ENCODE peak calls at places on chromosomes 3 and 15, in six cellular contexts. A is H4, R is NCI-H1092, I is islet precursor cell, O is pancreas, B is H9. Y is an unnamed sample.

GRCh38 chr15:51966192-51966591 is 5.4 kb downstream of the LEO1 start:
- DNase-seq in A (no peak), R (no peak), I (no peak), O (no peak), B (no peak), Y (no peak)

GRCh38 chr3:133115178-133115577 is 77.0 kb downstream of the TMEM108 start:
- DNase-seq in A (no peak), R (no peak), I (no peak), O (no peak), B (no peak), Y (no peak)

GRCh38 chr3:43123895-43124294 is 18.0 kb upstream of the POMGNT2 start:
- DNase-seq in A (no peak), R (no peak), I (no peak), O (no peak), B (no peak), Y (no peak)

GRCh38 chr3:52845691-52846426 is 11.0 kb upstream of the MUSTN1 start:
- DNase-seq in A (no peak), R (no peak), I (no peak), O (no peak), B (no peak), Y (no peak)

GRCh38 chr15:31930967-31931366 is 99.3 kb upstream of the CHRNA7 start:
- DNase-seq in A (no peak), R (no peak), I (no peak), O (no peak), B (no peak), Y (no peak)

GRCh38 chr3:128282392-128283196 is 129.3 kb downstream of the EEFSEC start:
- DNase-seq in A (no peak), R (peak), I (peak), O (peak), B (peak), Y (no peak)

GRCh38 chr15:62920569-62921502 is 121.7 kb upstream of the TPM1 start:
- DNase-seq in A (peak), R (no peak), I (no peak), O (no peak), B (no peak), Y (no peak)

GRCh38 chr3:32934150-32934742 is 17.2 kb upstream of the CCR4 start:
- DNase-seq in A (no peak), R (no peak), I (peak), O (no peak), B (no peak), Y (no peak)

GRCh38 chr15:63338170-63338569 is 43.5 kb downstream of the CA12 start:
- DNase-seq in A (no peak), R (no peak), I (peak), O (no peak), B (no peak), Y (no peak)

GRCh38 chr3:155079795-155080546 is at the start of gene MME:
- DNase-seq in A (peak), R (no peak), I (peak), O (peak), B (peak), Y (peak)

GRCh38 chr3:184632551-184632950 is 71.0 kb downstream of the EPHB3 start:
- DNase-seq in A (no peak), R (no peak), I (no peak), O (no peak), B (no peak), Y (no peak)

GRCh38 chr3:196996454-196997265 is 28.0 kb upstream of the PIGZ start:
- DNase-seq in A (no peak), R (peak), I (peak), O (no peak), B (peak), Y (no peak)

GRCh38 chr3:105878061-105878460 is 9.2 kb upstream of the CBLB start:
- DNase-seq in A (no peak), R (no peak), I (no peak), O (no peak), B (no peak), Y (no peak)

GRCh38 chr3:137792633-137793271 is 28.6 kb downstream of the SOX14 start:
- DNase-seq in A (peak), R (no peak), I (peak), O (no peak), B (peak), Y (no peak)

Y was measured in NCI-H774.